ENCODE peak calls at places on chromosomes 16 and 17, in nine cellular contexts. A, R, W, Q, V, B, M, S and L are unnamed samples.

GRCh38 chr16:62036807-62037135 is 533 bp upstream of the CDH8 start:
- DNase-seq in A (no peak), R (no peak), W (no peak), Q (no peak), V (no peak), B (peak; percentile 67), M (no peak), S (no peak), L (no peak)

GRCh38 chr16:82888616-82889015 is 261.8 kb downstream of the CDH13 start:
- DNase-seq in A (no peak), R (no peak), W (no peak), Q (no peak), V (peak; percentile 91), B (no peak), M (no peak), S (peak; percentile 98), L (no peak)

GRCh38 chr17:19482571-19482970 is 51.1 kb upstream of the SLC47A1 start:
- DNase-seq in A (no peak), R (no peak), W (no peak), Q (peak; percentile 63), V (no peak), B (no peak), M (no peak), S (peak; percentile 54), L (no peak)

GRCh38 chr17:47188799-47189731 is at the start of gene CDC27:
- DNase-seq in A (peak; percentile 100), R (peak; percentile 99), W (peak; percentile 98), Q (peak; percentile 100), V (peak; percentile 94), B (peak; percentile 99), M (peak; percentile 96), S (peak; percentile 98), L (peak; percentile 97)

GRCh38 chr16:69083306-69083941 is 22.0 kb upstream of the HAS3 start:
- DNase-seq in A (no peak), R (no peak), W (no peak), Q (no peak), V (no peak), B (no peak), M (no peak), S (no peak), L (no peak)

GRCh38 chr16:28155293-28155692 is 56.5 kb downstream of the XPO6 start:
- DNase-seq in A (no peak), R (no peak), W (no peak), Q (no peak), V (no peak), B (no peak), M (no peak), S (peak; percentile 47), L (no peak)

GRCh38 chr16:12311887-12312286 is 335.4 kb downstream of the SNX29 start:
- DNase-seq in A (no peak), R (no peak), W (no peak), Q (peak; percentile 6), V (no peak), B (no peak), M (no peak), S (no peak), L (no peak)

GRCh38 chr17:27921599-27921998 is 28.4 kb upstream of the LYRM9 start:
- DNase-seq in A (no peak), R (no peak), W (no peak), Q (no peak), V (no peak), B (no peak), M (no peak), S (no peak), L (no peak)

GRCh38 chr16:71883849-71884638 is at the start of gene ZNF821:
- DNase-seq in A (peak; percentile 61), R (no peak), W (peak; percentile 74), Q (peak; percentile 70), V (no peak), B (peak; percentile 98), M (no peak), S (peak; percentile 64), L (peak; percentile 60)

GRCh38 chr16:73817500-73817899 is 479.1 kb upstream of the PSMD7 start:
- DNase-seq in A (no peak), R (no peak), W (no peak), Q (no peak), V (no peak), B (no peak), M (no peak), S (no peak), L (no peak)

GRCh38 chr17:4448197-4448980 is 14.6 kb downstream of the SPNS3 start:
- DNase-seq in A (no peak), R (no peak), W (no peak), Q (no peak), V (no peak), B (no peak), M (no peak), S (no peak), L (no peak)

GRCh38 chr16:80063028-80063767 is 462.7 kb upstream of the MAF start:
- DNase-seq in A (no peak), R (no peak), W (no peak), Q (no peak), V (no peak), B (no peak), M (no peak), S (no peak), L (no peak)

GRCh38 chr16:80065565-80065964 is 465.0 kb upstream of the MAF start:
- DNase-seq in A (no peak), R (no peak), W (no peak), Q (peak; percentile 25), V (no peak), B (no peak), M (no peak), S (no peak), L (no peak)

GRCh38 chr16:80062361-80063027 is 462.0 kb upstream of the MAF start:
- DNase-seq in A (no peak), R (no peak), W (no peak), Q (no peak), V (no peak), B (no peak), M (no peak), S (no peak), L (no peak)

GRCh38 chr16:80071964-80072363 is 468.8 kb upstream of the DYNLRB2 start:
- DNase-seq in A (no peak), R (no peak), W (no peak), Q (no peak), V (no peak), B (no peak), M (no peak), S (no peak), L (no peak)

DNA sequence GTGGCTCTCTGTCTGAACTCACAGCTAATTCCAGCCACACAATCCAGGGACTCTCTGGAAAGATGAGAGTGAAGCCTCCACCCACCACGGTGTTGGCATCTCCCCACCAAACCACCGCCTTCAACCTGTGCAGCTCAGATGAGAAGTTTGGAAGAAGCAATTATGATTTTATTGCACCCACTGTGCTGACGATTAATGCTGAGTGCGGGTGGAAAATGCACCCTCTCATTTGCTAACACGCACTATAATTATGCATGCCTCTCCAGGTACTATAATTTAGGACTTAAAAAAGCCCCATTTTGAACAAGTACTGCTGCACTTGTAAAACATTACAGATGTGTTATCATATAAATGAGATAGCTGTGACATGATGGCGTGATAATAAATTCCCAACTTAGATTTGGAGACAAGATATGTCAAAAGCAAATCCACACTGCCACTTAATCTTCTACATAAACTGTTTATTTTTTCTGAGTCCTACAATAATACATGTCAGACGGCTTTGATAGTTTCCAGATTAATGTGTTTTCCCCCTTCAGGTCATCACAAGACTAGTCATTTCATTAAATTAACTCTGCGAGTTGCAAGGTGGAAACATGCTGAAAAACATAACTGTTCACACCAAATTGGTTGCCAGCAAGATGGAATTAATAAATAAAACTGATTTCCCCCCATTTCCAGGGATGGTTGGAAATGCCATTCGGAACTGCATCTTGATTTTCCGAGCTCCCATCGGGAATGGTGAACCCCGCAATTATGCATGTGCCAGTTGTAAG is 466.5 kb upstream of the MAF start:
- DNase-seq in A (no peak), R (no peak), W (no peak), Q (no peak), V (no peak), B (no peak), M (no peak), S (no peak), L (no peak)
- H3K27me3 ChIP-seq in A (no peaks in the 10 kb centered on the region), R (no peaks in the 10 kb centered on the region), W (peaks cover 3% of the 10 kb centered on the region), Q (no peaks in the 10 kb centered on the region), V (peaks cover 2% of the 10 kb centered on the region), B (no peaks in the 10 kb centered on the region), M (no peaks in the 10 kb centered on the region), S (no peaks in the 10 kb centered on the region), L (no peaks in the 10 kb centered on the region)

GRCh38 chr17:36594626-36595401 is 3.1 kb downstream of the DHRS11 start:
- DNase-seq in A (no peak), R (no peak), W (no peak), Q (no peak), V (no peak), B (no peak), M (no peak), S (no peak), L (no peak)
- H3K27ac ChIP-seq in A (no peak overlapping the region), R (no peak overlapping the region), W (no peak overlapping the region), Q (no peak overlapping the region), V (no peak overlapping the region), B (no peak overlapping the region), M (no peak overlapping the region), S (no peak overlapping the region), L (no peak overlapping the region)

GRCh38 chr16:85945424-85945751 is 46.4 kb downstream of the IRF8 start:
- DNase-seq in A (no peak), R (no peak), W (no peak), Q (no peak), V (no peak), B (no peak), M (no peak), S (no peak), L (no peak)
- H3K27me3 ChIP-seq in A (no peaks in the 10 kb centered on the region), R (peaks cover 76% of the 10 kb centered on the region), W (no peaks in the 10 kb centered on the region), Q (peaks cover 74% of the 10 kb centered on the region), V (peaks cover 34% of the 10 kb centered on the region), B (no peaks in the 10 kb centered on the region), M (no peaks in the 10 kb centered on the region), S (no peaks in the 10 kb centered on the region), L (no peaks in the 10 kb centered on the region)

GRCh38 chr17:18353541-18353940 is 9.8 kb downstream of the SHMT1 start:
- DNase-seq in A (no peak), R (no peak), W (no peak), Q (no peak), V (no peak), B (no peak), M (no peak), S (no peak), L (no peak)

GRCh38 chr17:18360518-18360917 is 2.8 kb downstream of the SHMT1 start:
- DNase-seq in A (no peak), R (no peak), W (no peak), Q (no peak), V (no peak), B (no peak), M (no peak), S (no peak), L (no peak)

GRCh38 chr17:18361837-18362380 is 1.4 kb downstream of the SHMT1 start:
- DNase-seq in A (no peak), R (no peak), W (no peak), Q (no peak), V (no peak), B (no peak), M (no peak), S (no peak), L (no peak)

GRCh38 chr17:18362509-18363020 is 785 bp downstream of the SHMT1 start:
- DNase-seq in A (no peak), R (no peak), W (peak; percentile 72), Q (peak; percentile 80), V (no peak), B (peak; percentile 55), M (no peak), S (peak; percentile 41), L (no peak)

DNA sequence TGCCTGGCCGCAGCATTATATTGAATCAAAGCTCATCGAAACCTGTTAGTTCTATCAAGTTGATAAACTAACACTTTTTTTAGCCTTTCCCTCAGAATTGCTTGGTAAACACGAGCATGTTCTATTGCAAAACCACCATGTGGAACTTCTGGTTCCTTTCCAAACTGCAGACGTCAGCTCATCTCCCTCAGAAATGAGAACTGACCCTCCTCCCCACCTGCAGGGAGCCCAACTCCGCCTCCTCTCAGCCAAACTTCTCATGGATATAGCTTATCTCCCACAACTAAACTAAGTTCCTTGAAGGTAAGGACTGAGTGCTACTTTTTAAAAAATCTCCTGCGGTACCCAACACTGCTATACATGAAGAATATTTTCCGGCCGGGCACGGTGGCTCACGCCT is 6.7 kb downstream of the SHMT1 start:
- DNase-seq in A (no peak), R (no peak), W (peak; percentile 55), Q (no peak), V (peak; percentile 10), B (no peak), M (no peak), S (peak; percentile 85), L (no peak)
- H3K27ac ChIP-seq in A (no peak overlapping the region), R (no peak overlapping the region), W (no peak overlapping the region), Q (no peak overlapping the region), V (no peak overlapping the region), B (no peak overlapping the region), M (no peak overlapping the region), S (no peak overlapping the region), L (no peak overlapping the region)